ENCODE peak calls at places on chromosomes 4 and X, in four cellular contexts. One of them, this sample, is unnamed. For H3K9me3 and H3K27me3, the result is how much of the 10 kb centered on the place peaks cover.

GRCh38 chr4:165864228-165864627 is 8.8 kb upstream of the TLL1 start:
- DNase-seq in fibroblast of lung: no peak
- DNase-seq in upper lobe of right lung: no peak
- DNase-seq in CD4-positive, alpha-beta T cell: no peak
- DNase-seq in this sample: no peak

GRCh38 chr4:67776746-67777145 is 22.6 kb upstream of the GNRHR start:
- DNase-seq in fibroblast of lung: no peak
- DNase-seq in upper lobe of right lung: no peak
- DNase-seq in CD4-positive, alpha-beta T cell: no peak
- DNase-seq in this sample: no peak

GRCh38 chr4:146643812-146644401 is 5.2 kb downstream of the POU4F2 start:
- DNase-seq in fibroblast of lung: peak
- DNase-seq in CD4-positive, alpha-beta T cell: no peak
- DNase-seq in upper lobe of right lung: no peak
- DNase-seq in this sample: no peak

GRCh38 chr4:183444149-183444952 is at the start of gene CDKN2AIP:
- DNase-seq in fibroblast of lung: peak
- DNase-seq in upper lobe of right lung: peak
- DNase-seq in CD4-positive, alpha-beta T cell: peak
- DNase-seq in this sample: peak

GRCh38 chrX:7993873-7994272 is 66.7 kb upstream of the PNPLA4 start:
- DNase-seq in fibroblast of lung: no peak
- DNase-seq in CD4-positive, alpha-beta T cell: no peak
- DNase-seq in upper lobe of right lung: no peak
- DNase-seq in this sample: no peak

GRCh38 chrX:66030505-66031317 is 9.2 kb downstream of the VSIG4 start:
- DNase-seq in upper lobe of right lung: no peak
- DNase-seq in fibroblast of lung: no peak
- DNase-seq in CD4-positive, alpha-beta T cell: no peak
- DNase-seq in this sample: no peak

GRCh38 chr4:101954975-101955678 is 164.6 kb downstream of the BANK1 start:
- DNase-seq in CD4-positive, alpha-beta T cell: no peak
- DNase-seq in fibroblast of lung: peak
- DNase-seq in upper lobe of right lung: no peak
- DNase-seq in this sample: no peak

GRCh38 chrX:135652602-135653001 is 60.8 kb upstream of the CT45A1 start:
- DNase-seq in CD4-positive, alpha-beta T cell: no peak
- DNase-seq in upper lobe of right lung: no peak
- DNase-seq in fibroblast of lung: no peak
- DNase-seq in this sample: no peak

GRCh38 chr4:153247116-153247490 is 42.9 kb downstream of the TRIM2 start:
- DNase-seq in upper lobe of right lung: no peak
- DNase-seq in fibroblast of lung: no peak
- DNase-seq in CD4-positive, alpha-beta T cell: no peak
- DNase-seq in this sample: no peak

GRCh38 chr4:153245775-153246174 is 41.5 kb downstream of the TRIM2 start:
- DNase-seq in fibroblast of lung: no peak
- DNase-seq in upper lobe of right lung: no peak
- DNase-seq in CD4-positive, alpha-beta T cell: no peak
- DNase-seq in this sample: no peak

GRCh38 chr4:153246446-153247115 is 42.3 kb downstream of the TRIM2 start:
- DNase-seq in CD4-positive, alpha-beta T cell: no peak
- DNase-seq in fibroblast of lung: no peak
- DNase-seq in upper lobe of right lung: no peak
- DNase-seq in this sample: no peak

GRCh38 chr4:153249199-153250154 is 45.2 kb downstream of the TRIM2 start:
- DNase-seq in fibroblast of lung: peak
- DNase-seq in upper lobe of right lung: peak
- DNase-seq in CD4-positive, alpha-beta T cell: peak
- DNase-seq in this sample: peak

GRCh38 chr4:153248641-153249198 is 44.5 kb downstream of the TRIM2 start:
- DNase-seq in CD4-positive, alpha-beta T cell: no peak
- DNase-seq in fibroblast of lung: no peak
- DNase-seq in upper lobe of right lung: no peak
- DNase-seq in this sample: peak
- TF ChIP-seq CTCF in CD4-positive, alpha-beta T cell: no peak
- TF ChIP-seq CTCF in fibroblast of lung: no peak
- TF ChIP-seq CTCF in upper lobe of right lung: no peak
- TF ChIP-seq CTCF in this sample: no peak

GRCh38 chr4:374298-375160 is 36.9 kb downstream of the ZNF141 start:
- DNase-seq in upper lobe of right lung: no peak
- DNase-seq in fibroblast of lung: no peak
- DNase-seq in CD4-positive, alpha-beta T cell: no peak
- DNase-seq in this sample: no peak

DNA sequence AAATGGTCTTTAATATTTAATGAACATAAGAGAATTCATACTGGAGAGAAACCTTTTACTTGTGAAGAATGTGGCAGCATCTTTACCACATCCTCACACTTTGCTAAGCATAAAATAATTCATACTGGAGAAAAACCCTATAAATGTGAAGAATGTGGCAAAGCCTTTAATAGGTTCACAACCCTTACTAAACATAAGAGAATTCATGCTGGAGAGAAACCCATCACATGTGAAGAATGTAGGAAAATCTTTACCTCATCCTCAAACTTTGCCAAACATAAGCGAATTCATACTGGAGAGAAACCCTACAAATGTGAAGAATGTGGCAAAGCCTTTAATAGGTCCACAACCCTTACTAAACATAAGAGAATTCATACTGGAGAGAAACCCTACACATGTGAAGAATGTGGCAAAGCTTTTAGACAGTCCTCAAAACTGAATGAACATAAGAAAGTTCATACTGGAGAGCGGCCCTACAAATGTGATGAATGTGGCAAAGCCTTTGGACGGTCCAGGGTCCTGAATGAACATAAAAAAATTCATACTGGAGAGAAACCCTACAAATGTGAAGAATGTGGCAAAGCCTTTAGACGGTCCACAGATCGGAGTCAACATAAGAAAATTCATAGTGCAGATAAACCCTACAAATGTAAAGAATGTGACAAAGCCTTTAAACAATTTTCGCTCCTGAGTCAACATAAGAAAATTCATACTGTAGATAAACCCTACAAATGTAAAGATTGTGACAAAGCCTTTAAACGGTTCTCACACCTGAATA is 35.6 kb downstream of the ZNF141 start:
- DNase-seq in upper lobe of right lung: no peak
- DNase-seq in fibroblast of lung: no peak
- DNase-seq in CD4-positive, alpha-beta T cell: no peak
- DNase-seq in this sample: no peak
- H3K9me3 ChIP-seq in upper lobe of right lung: half or more
- H3K9me3 ChIP-seq in fibroblast of lung: under half
- H3K9me3 ChIP-seq in CD4-positive, alpha-beta T cell: half or more
- H3K9me3 ChIP-seq in this sample: half or more

DNA sequence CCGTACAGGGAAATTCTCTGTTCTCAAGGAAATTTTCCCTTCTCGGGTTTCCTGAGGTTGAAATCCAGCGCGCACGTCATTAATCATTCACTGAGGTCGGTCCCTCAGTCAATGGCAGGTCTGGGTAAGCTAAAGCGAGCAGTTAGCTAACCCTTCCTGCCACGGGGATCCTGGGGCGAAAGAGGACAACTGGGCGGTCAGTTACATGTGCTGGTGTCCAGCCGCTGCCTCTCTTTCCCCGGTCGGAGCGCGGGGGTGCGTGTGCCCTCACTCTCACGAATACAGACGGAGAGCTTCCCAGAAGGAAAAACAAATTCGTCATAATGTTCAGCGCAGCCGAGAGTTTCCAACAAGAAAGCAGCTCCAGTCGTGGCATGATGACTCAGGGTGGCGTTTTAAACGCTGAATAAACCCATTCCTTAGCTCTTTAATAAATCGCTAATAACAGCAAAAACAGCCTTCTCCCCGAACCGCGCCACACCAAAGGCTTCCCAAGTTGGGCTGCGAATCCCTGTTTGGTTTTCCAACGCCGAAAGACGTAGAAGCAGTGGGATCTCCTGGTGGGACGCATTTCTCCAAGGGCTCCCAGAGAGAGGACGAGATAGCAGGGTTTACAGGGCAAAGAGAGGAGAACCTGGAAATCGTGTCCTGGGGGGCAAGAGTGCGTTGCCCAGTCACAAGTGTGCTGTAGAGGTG is 745 bp upstream of the FGF5 start:
- DNase-seq in fibroblast of lung: peak
- DNase-seq in upper lobe of right lung: no peak
- DNase-seq in CD4-positive, alpha-beta T cell: no peak
- DNase-seq in this sample: peak
- H3K27me3 ChIP-seq in fibroblast of lung: under half
- H3K27me3 ChIP-seq in upper lobe of right lung: half or more
- H3K27me3 ChIP-seq in CD4-positive, alpha-beta T cell: half or more
- H3K27me3 ChIP-seq in this sample: half or more

DNA sequence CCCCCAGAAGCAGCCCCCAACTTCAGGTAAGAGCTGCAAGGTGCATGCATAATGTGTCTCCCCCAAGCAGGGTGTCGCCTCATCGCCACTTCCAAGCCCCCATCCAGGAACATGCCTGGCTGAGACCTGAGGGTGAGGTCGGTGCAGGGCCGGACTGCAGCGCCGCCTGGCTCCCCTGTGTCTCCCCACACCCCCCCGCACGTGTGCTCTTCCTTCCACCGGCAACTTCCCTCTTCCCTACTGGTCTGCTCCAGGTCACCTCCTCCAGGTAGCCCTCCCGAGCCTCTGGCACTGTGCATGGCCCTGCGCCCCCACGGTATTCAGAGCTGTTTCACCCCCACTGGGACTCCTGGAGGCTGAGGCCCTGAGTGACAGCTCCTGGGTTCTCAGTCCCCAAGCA is 2.2 kb upstream of the BGN start:
- DNase-seq in fibroblast of lung: no peak
- DNase-seq in CD4-positive, alpha-beta T cell: no peak
- DNase-seq in upper lobe of right lung: no peak
- DNase-seq in this sample: no peak
- TF ChIP-seq CTCF in fibroblast of lung: no peak
- TF ChIP-seq CTCF in CD4-positive, alpha-beta T cell: no peak
- TF ChIP-seq CTCF in upper lobe of right lung: no peak
- TF ChIP-seq CTCF in this sample: no peak

GRCh38 chrX:46477435-46477834 is 67.8 kb downstream of the ZNF674 start:
- DNase-seq in upper lobe of right lung: no peak
- DNase-seq in fibroblast of lung: peak
- DNase-seq in CD4-positive, alpha-beta T cell: no peak
- DNase-seq in this sample: no peak
- H3K9me3 ChIP-seq in upper lobe of right lung: under half
- H3K9me3 ChIP-seq in fibroblast of lung: under half
- H3K9me3 ChIP-seq in CD4-positive, alpha-beta T cell: under half
- H3K9me3 ChIP-seq in this sample: under half

GRCh38 chr4:94757192-94758140 is at the start of gene BMPR1B:
- DNase-seq in fibroblast of lung: peak
- DNase-seq in CD4-positive, alpha-beta T cell: no peak
- DNase-seq in upper lobe of right lung: no peak
- DNase-seq in this sample: no peak
- H3K27me3 ChIP-seq in fibroblast of lung: under half
- H3K27me3 ChIP-seq in CD4-positive, alpha-beta T cell: half or more
- H3K27me3 ChIP-seq in upper lobe of right lung: under half
- H3K27me3 ChIP-seq in this sample: under half

GRCh38 chr4:187993827-187994226 is 1.7 kb upstream of the ZFP42 start:
- DNase-seq in CD4-positive, alpha-beta T cell: no peak
- DNase-seq in fibroblast of lung: no peak
- DNase-seq in upper lobe of right lung: no peak
- DNase-seq in this sample: no peak
- TF ChIP-seq CTCF in CD4-positive, alpha-beta T cell: no peak
- TF ChIP-seq CTCF in fibroblast of lung: no peak
- TF ChIP-seq CTCF in upper lobe of right lung: peak
- TF ChIP-seq CTCF in this sample: no peak

GRCh38 chr4:142615324-142615665 is 230.8 kb downstream of the INPP4B start:
- DNase-seq in fibroblast of lung: peak
- DNase-seq in upper lobe of right lung: no peak
- DNase-seq in CD4-positive, alpha-beta T cell: no peak
- DNase-seq in this sample: no peak
- H3K9me3 ChIP-seq in fibroblast of lung: under half
- H3K9me3 ChIP-seq in upper lobe of right lung: under half
- H3K9me3 ChIP-seq in CD4-positive, alpha-beta T cell: under half
- H3K9me3 ChIP-seq in this sample: under half

GRCh38 chrX:72409993-72410392 is 104.3 kb upstream of the CITED1 start:
- DNase-seq in CD4-positive, alpha-beta T cell: no peak
- DNase-seq in upper lobe of right lung: no peak
- DNase-seq in fibroblast of lung: no peak
- DNase-seq in this sample: no peak

GRCh38 chrX:72408885-72409284 is 103.2 kb upstream of the CITED1 start:
- DNase-seq in fibroblast of lung: no peak
- DNase-seq in CD4-positive, alpha-beta T cell: no peak
- DNase-seq in upper lobe of right lung: no peak
- DNase-seq in this sample: no peak
- H3K27me3 ChIP-seq in fibroblast of lung: under half
- H3K27me3 ChIP-seq in CD4-positive, alpha-beta T cell: under half
- H3K27me3 ChIP-seq in upper lobe of right lung: under half
- H3K27me3 ChIP-seq in this sample: under half

GRCh38 chr4:89868999-89869589 is 25.6 kb upstream of the MMRN1 start:
- DNase-seq in CD4-positive, alpha-beta T cell: no peak
- DNase-seq in upper lobe of right lung: no peak
- DNase-seq in fibroblast of lung: no peak
- DNase-seq in this sample: no peak
- TF ChIP-seq CTCF in CD4-positive, alpha-beta T cell: peak
- TF ChIP-seq CTCF in upper lobe of right lung: peak
- TF ChIP-seq CTCF in fibroblast of lung: no peak
- TF ChIP-seq CTCF in this sample: peak

This sample was measured in suprapubic skin.